ENCODE peak calls at places on chromosomes 2 and 18, in nine cellular contexts. D is kidney; X is right cardiac atrium; Q is left ventricle myocardium inferior; P is naive thymus-derived CD4-positive, alpha-beta T cell; Y is HepG2; H is endodermal cell; T is foreskin fibroblast; M is MG63. U is an unnamed sample.

GRCh38 chr2:225004531-225004930 is 37.7 kb downstream of the DOCK10 start:
- DNase-seq in D (no peak), X (no peak), Q (no peak), P (no peak), Y (no peak), H (no peak), T (peak), M (no peak), U (no peak)

GRCh38 chr18:14964002-14964401 is 216.0 kb downstream of the ANKRD30B start:
- DNase-seq in D (no peak), X (no peak), Q (no peak), P (no peak), Y (no peak), H (no peak), T (no peak), M (no peak), U (no peak)

GRCh38 chr2:18218160-18218933 is 339.9 kb downstream of the KCNS3 start:
- DNase-seq in D (no peak), X (no peak), Q (no peak), P (no peak), Y (no peak), H (no peak), T (no peak), M (no peak), U (no peak)

GRCh38 chr2:118832791-118833715 is 14.4 kb downstream of the EN1 start:
- DNase-seq in D (no peak), X (no peak), Q (no peak), P (no peak), Y (no peak), H (peak), T (no peak), M (no peak), U (no peak)

GRCh38 chr2:4791488-4791887 is 900.7 kb upstream of the SOX11 start:
- DNase-seq in D (no peak), X (no peak), Q (no peak), P (no peak), Y (no peak), H (no peak), T (no peak), M (no peak), U (no peak)

GRCh38 chr18:46156124-46156745 is 52.0 kb downstream of the HAUS1 start:
- DNase-seq in D (no peak), X (no peak), Q (no peak), P (peak), Y (no peak), H (no peak), T (no peak), M (no peak), U (no peak)

GRCh38 chr2:209208211-209208610 is 215.6 kb upstream of the MAP2 start:
- DNase-seq in D (no peak), X (peak), Q (no peak), P (no peak), Y (peak), H (peak), T (peak), M (peak), U (no peak)

GRCh38 chr2:122203523-122203922 is 448.1 kb downstream of the TSN start:
- DNase-seq in D (no peak), X (no peak), Q (no peak), P (no peak), Y (no peak), H (no peak), T (peak), M (peak), U (peak)

GRCh38 chr2:171072164-171072563 is 88.5 kb downstream of the TLK1 start:
- DNase-seq in D (no peak), X (no peak), Q (no peak), P (no peak), Y (no peak), H (no peak), T (no peak), M (no peak), U (no peak)

GRCh38 chr2:177393824-177394614 is 1.4 kb downstream of the AGPS start:
- DNase-seq in D (no peak), X (no peak), Q (no peak), P (no peak), Y (peak), H (no peak), T (no peak), M (no peak), U (no peak)

GRCh38 chr2:206721216-206721920 is 3.2 kb upstream of the DYTN start:
- DNase-seq in D (no peak), X (no peak), Q (no peak), P (no peak), Y (no peak), H (no peak), T (no peak), M (no peak), U (no peak)

GRCh38 chr2:65075605-65076344 is 19.6 kb downstream of the CEP68 start:
- DNase-seq in D (peak), X (peak), Q (peak), P (no peak), Y (peak), H (peak), T (peak), M (peak), U (no peak)

GRCh38 chr2:182946949-182947348 is 80.5 kb upstream of the FRZB start:
- DNase-seq in D (no peak), X (no peak), Q (no peak), P (no peak), Y (no peak), H (no peak), T (no peak), M (no peak), U (no peak)

GRCh38 chr2:41294331-41294730 is 753.5 kb upstream of the PKDCC start:
- DNase-seq in D (no peak), X (peak), Q (no peak), P (no peak), Y (no peak), H (peak), T (no peak), M (no peak), U (no peak)

GRCh38 chr2:215711484-215712034 is 275.7 kb upstream of the FN1 start:
- DNase-seq in D (no peak), X (no peak), Q (no peak), P (no peak), Y (peak), H (no peak), T (peak), M (no peak), U (no peak)

GRCh38 chr2:45826889-45827635 is 175.6 kb downstream of the PRKCE start:
- DNase-seq in D (no peak), X (peak), Q (peak), P (no peak), Y (no peak), H (no peak), T (peak), M (peak), U (no peak)

GRCh38 chr18:62751977-62752376 is 36.6 kb downstream of the PHLPP1 start:
- DNase-seq in D (no peak), X (no peak), Q (no peak), P (no peak), Y (no peak), H (peak), T (no peak), M (no peak), U (no peak)

GRCh38 chr2:53594586-53594918 is 173.1 kb upstream of the CHAC2 start:
- DNase-seq in D (no peak), X (no peak), Q (no peak), P (no peak), Y (no peak), H (no peak), T (no peak), M (peak), U (no peak)

GRCh38 chr2:235223011-235223410 is 270.8 kb upstream of the AGAP1 start:
- DNase-seq in D (no peak), X (no peak), Q (no peak), P (no peak), Y (no peak), H (no peak), T (no peak), M (no peak), U (no peak)

GRCh38 chr2:181581534-181581933 is 75.4 kb downstream of the CERKL start:
- DNase-seq in D (no peak), X (no peak), Q (no peak), P (no peak), Y (no peak), H (peak), T (no peak), M (no peak), U (no peak)

GRCh38 chr2:149365826-149366583 is 35.6 kb downstream of the LYPD6 start:
- DNase-seq in D (no peak), X (no peak), Q (no peak), P (no peak), Y (peak), H (no peak), T (peak), M (no peak), U (no peak)

GRCh38 chr2:20471902-20472559 is 25.2 kb downstream of the RHOB start:
- DNase-seq in D (no peak), X (no peak), Q (no peak), P (no peak), Y (no peak), H (no peak), T (no peak), M (no peak), U (no peak)

GRCh38 chr18:45935591-45936335 is 31.4 kb downstream of the EPG5 start:
- DNase-seq in D (no peak), X (no peak), Q (no peak), P (no peak), Y (peak), H (no peak), T (peak), M (no peak), U (no peak)

GRCh38 chr2:105797298-105797819 is 52.6 kb downstream of the NCK2 start:
- DNase-seq in D (no peak), X (no peak), Q (no peak), P (peak), Y (peak), H (peak), T (peak), M (peak), U (no peak)

GRCh38 chr2:40410695-40411094 is 41.2 kb downstream of the SLC8A1 start:
- DNase-seq in D (no peak), X (no peak), Q (no peak), P (no peak), Y (no peak), H (no peak), T (no peak), M (no peak), U (no peak)

GRCh38 chr2:219469186-219469724 is 29.4 kb upstream of the GMPPA start:
- DNase-seq in D (no peak), X (peak), Q (no peak), P (no peak), Y (peak), H (no peak), T (peak), M (peak), U (no peak)

GRCh38 chr18:32930695-32931301 is 158.0 kb upstream of the KLHL14 start:
- DNase-seq in D (no peak), X (no peak), Q (no peak), P (no peak), Y (peak), H (no peak), T (peak), M (no peak), U (peak)

GRCh38 chr2:181411105-181411849 is 45.9 kb upstream of the ITGA4 start:
- DNase-seq in D (peak), X (no peak), Q (no peak), P (no peak), Y (no peak), H (peak), T (no peak), M (no peak), U (no peak)

GRCh38 chr2:108587621-108588020 is 53.4 kb downstream of the LIMS1 start:
- DNase-seq in D (no peak), X (peak), Q (peak), P (no peak), Y (no peak), H (no peak), T (peak), M (peak), U (no peak)

GRCh38 chr18:8507361-8507760 is 101.9 kb upstream of the RAB12 start:
- DNase-seq in D (no peak), X (no peak), Q (no peak), P (no peak), Y (peak), H (no peak), T (peak), M (peak), U (no peak)

GRCh38 chr2:58709274-58709673 is 468.1 kb upstream of the FANCL start:
- DNase-seq in D (no peak), X (no peak), Q (no peak), P (no peak), Y (no peak), H (no peak), T (no peak), M (no peak), U (no peak)

GRCh38 chr2:15944325-15945017 is 4.1 kb downstream of the MYCN start:
- DNase-seq in D (no peak), X (no peak), Q (no peak), P (no peak), Y (no peak), H (no peak), T (no peak), M (no peak), U (no peak)
- H3K4me3 ChIP-seq in D (peak), X (no peak), Q (peak), P (no peak), Y (no peak), H (peak), T (no peak), M (no peak), U (no peak)

DNA sequence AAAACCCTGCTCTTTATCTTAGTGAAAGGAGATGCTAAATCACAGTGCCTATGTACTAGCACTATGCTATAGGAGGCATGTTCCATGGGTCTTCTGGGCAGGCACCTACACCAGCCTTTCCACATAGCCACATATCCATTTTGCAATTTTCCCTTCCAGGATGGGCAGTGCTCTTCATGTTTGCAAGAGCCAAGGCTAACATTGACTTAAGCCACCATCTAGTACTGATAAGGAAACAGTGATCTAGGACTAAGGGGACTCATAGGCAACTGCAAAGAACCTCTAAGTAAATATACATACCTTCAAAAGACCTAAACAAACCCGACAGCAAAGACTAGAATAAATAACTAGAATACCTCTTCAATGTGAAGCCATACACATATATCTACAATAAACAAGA is 919.7 kb upstream of the GYPC start:
- DNase-seq in D (no peak), X (no peak), Q (no peak), P (no peak), Y (no peak), H (no peak), T (no peak), M (no peak), U (no peak)
- H3K4me3 ChIP-seq in D (no peak), X (no peak), Q (no peak), P (no peak), Y (no peak), H (no peak), T (no peak), M (no peak), U (no peak)

DNA sequence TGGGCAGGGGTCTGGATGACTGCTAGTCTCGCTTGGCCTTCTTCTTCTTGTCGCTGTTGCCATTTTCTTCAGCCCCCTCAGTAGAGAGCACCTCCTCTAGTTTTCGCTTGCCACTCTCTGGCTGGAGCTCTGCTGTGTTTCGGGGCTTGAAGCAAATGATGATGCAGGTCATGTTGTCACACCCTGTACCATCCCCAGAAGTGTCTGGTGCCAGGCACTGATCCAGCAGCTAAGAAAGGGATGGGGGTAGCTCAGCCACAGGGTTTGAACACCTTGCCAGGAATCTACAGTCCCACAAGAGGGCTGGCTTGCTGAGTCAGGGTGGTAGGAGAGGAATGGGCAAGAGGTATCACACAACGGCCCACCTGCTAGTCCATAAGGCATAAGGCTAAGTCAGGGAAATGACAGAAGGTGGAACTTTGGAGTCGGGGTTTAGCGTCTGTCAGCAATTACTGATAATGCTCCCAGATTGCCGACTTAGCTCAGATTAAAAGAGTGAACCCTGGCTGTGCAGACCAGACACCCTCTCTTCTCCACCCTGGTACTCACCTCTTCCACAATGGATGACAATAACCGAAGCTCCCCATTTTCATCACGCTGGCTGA is 1.1 kb upstream of the ZNF513 start:
- DNase-seq in D (no peak), X (no peak), Q (no peak), P (no peak), Y (no peak), H (peak), T (no peak), M (no peak), U (no peak)
- H3K4me3 ChIP-seq in D (peak), X (no peak), Q (peak), P (no peak), Y (no peak), H (no peak), T (no peak), M (no peak), U (no peak)

GRCh38 chr2:36965196-36965595 is 1.1 kb downstream of the STRN start:
- DNase-seq in D (no peak), X (no peak), Q (no peak), P (no peak), Y (no peak), H (no peak), T (peak), M (no peak), U (no peak)
- H3K4me3 ChIP-seq in D (peak), X (peak), Q (peak), P (peak), Y (peak), H (peak), T (peak), M (peak), U (peak)

GRCh38 chr2:26849056-26850001 is 1.4 kb downstream of the DPYSL5 start:
- DNase-seq in D (peak), X (peak), Q (no peak), P (no peak), Y (no peak), H (peak), T (peak), M (no peak), U (no peak)
- H3K4me3 ChIP-seq in D (no peak), X (peak), Q (peak), P (peak), Y (no peak), H (peak), T (no peak), M (no peak), U (no peak)

DNA sequence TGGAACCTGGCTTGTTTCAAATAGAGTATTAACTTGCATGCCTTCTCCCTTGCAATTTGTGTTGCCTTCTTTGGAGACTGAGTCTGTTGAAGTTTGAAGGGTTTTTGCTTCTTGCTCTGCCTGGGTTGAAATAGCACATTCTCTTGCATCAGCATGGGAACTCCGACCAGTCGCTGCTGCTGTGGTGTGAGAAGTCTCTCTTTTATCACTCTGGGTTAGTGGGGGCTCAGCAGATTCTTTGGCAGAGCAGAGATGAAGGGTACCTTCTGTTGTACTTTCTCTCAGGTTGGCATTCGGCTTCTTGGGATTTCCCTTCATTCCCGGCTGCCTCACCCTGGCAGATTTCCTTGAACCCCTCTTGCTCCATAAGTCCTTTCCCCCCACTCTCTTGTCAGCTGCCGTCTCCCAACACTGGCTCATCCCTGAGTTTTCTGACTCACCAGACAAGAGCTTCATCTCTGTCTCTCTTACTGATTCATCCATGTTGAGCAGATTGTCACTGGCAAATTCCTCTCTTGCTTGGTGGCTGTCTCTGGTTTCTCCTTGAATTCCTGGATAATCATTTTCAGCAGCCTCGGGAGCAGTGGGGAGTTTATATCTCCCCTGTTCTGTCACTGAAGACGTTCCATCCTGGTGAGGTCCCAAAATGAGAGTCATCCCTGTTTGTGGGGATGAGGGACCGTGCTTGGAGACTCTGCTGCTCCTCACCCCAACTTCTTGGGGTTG is 49.9 kb downstream of the ALPK2 start:
- DNase-seq in D (no peak), X (no peak), Q (no peak), P (no peak), Y (peak), H (peak), T (peak), M (peak), U (peak)
- H3K4me3 ChIP-seq in D (peak), X (no peak), Q (peak), P (no peak), Y (peak), H (peak), T (peak), M (peak), U (peak)

GRCh38 chr18:64679121-64679520 is 530.2 kb upstream of the LINC00305 start:
- DNase-seq in D (no peak), X (no peak), Q (no peak), P (no peak), Y (no peak), H (no peak), T (no peak), M (no peak), U (no peak)

GRCh38 chr18:64678048-64678447 is 529.2 kb upstream of the LINC00305 start:
- DNase-seq in D (no peak), X (no peak), Q (no peak), P (no peak), Y (no peak), H (peak), T (no peak), M (no peak), U (no peak)
- H3K4me3 ChIP-seq in D (no peak), X (no peak), Q (no peak), P (no peak), Y (no peak), H (no peak), T (no peak), M (no peak), U (no peak)

DNA sequence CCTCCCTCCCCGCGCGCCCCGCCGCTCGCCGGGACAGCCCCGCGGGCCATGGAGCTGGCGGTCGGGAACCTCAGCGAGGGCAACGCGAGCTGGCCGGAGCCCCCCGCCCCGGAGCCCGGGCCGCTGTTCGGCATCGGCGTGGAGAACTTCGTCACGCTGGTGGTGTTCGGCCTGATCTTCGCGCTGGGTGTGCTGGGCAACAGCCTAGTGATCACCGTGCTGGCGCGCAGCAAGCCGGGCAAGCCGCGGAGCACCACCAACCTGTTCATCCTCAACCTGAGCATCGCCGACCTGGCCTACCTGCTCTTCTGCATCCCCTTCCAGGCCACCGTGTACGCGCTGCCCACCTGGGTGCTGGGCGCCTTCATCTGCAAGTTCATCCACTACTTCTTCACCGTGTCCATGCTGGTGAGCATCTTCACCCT is 865 bp downstream of the GALR1 start:
- DNase-seq in D (peak), X (no peak), Q (no peak), P (no peak), Y (no peak), H (peak), T (peak), M (no peak), U (no peak)
- H3K4me3 ChIP-seq in D (no peak), X (no peak), Q (peak), P (no peak), Y (no peak), H (peak), T (no peak), M (no peak), U (no peak)

U was measured in AG09309.